ENCODE peak calls at places on chromosomes 11 and 22, in four cellular contexts. A is cardiac muscle cell, H is prostate gland, T is MM.1S. P is an unnamed sample. For H3K36me3, the result is how much of the 10 kb centered on the place peaks cover.

GRCh38 chr11:71356904-71357303 is 91.3 kb downstream of the DHCR7 start:
- DNase-seq in A (no peak), H (no peak), T (no peak), P (no peak)

GRCh38 chr11:75938543-75938942 is 123.5 kb downstream of the UVRAG start:
- DNase-seq in A (no peak), H (no peak), T (no peak), P (no peak)

GRCh38 chr22:49838771-49839717 is 11.4 kb upstream of the BRD1 start:
- DNase-seq in A (no peak), H (no peak), T (no peak), P (no peak)

GRCh38 chr22:47248925-47249324 is 486.5 kb downstream of the TBC1D22A start:
- DNase-seq in A (no peak), H (no peak), T (no peak), P (no peak)

GRCh38 chr22:49643998-49644397 is 183.7 kb downstream of the BRD1 start:
- DNase-seq in A (no peak), H (no peak), T (no peak), P (no peak)

GRCh38 chr22:38071421-38072321 is 12.3 kb downstream of the SLC16A8 start:
- DNase-seq in A (no peak), H (no peak), T (no peak), P (no peak)

GRCh38 chr11:69321877-69322350 is 28.0 kb downstream of the MYEOV start:
- DNase-seq in A (no peak), H (no peak), T (no peak), P (peak)

GRCh38 chr22:41915035-41915782 is at the start of gene SHISA8:
- DNase-seq in A (peak), H (no peak), T (peak), P (no peak)

GRCh38 chr11:33869511-33870422 is 22.1 kb downstream of the LMO2 start:
- DNase-seq in A (peak), H (no peak), T (peak), P (peak)

GRCh38 chr11:105032495-105032894 is 2.4 kb downstream of the CASP1 start:
- DNase-seq in A (no peak), H (no peak), T (no peak), P (no peak)

GRCh38 chr22:37187891-37188761 is at the start of gene C1QTNF6:
- DNase-seq in A (peak), H (no peak), T (no peak), P (no peak)

GRCh38 chr11:65417221-65417701 is 5.3 kb upstream of the NEAT1 start:
- DNase-seq in A (no peak), H (peak), T (no peak), P (no peak)

GRCh38 chr22:28800308-28801041 is at the start of gene XBP1:
- DNase-seq in A (peak), H (peak), T (peak), P (peak)

GRCh38 chr11:69293819-69294505 is at the start of gene MYEOV:
- DNase-seq in A (no peak), H (no peak), T (peak), P (peak)

GRCh38 chr11:117045196-117045595 is 53.0 kb downstream of the SIK3 start:
- DNase-seq in A (peak), H (no peak), T (no peak), P (peak)

GRCh38 chr11:117931971-117932370 is 2.8 kb upstream of the TMPRSS13 start:
- DNase-seq in A (peak), H (no peak), T (no peak), P (no peak)

GRCh38 chr11:3006505-3007260 is 14.6 kb upstream of the NAP1L4 start:
- DNase-seq in A (peak), H (no peak), T (no peak), P (no peak)

GRCh38 chr11:126722006-126722736 is 278.4 kb downstream of the KIRREL3 start:
- DNase-seq in A (no peak), H (no peak), T (no peak), P (no peak)

GRCh38 chr11:117693344-117693743 is 103.7 kb downstream of the DSCAML1 start:
- DNase-seq in A (no peak), H (no peak), T (no peak), P (no peak)

GRCh38 chr11:70862093-70862492 is 390.3 kb downstream of the SHANK2 start:
- DNase-seq in A (no peak), H (no peak), T (no peak), P (no peak)

GRCh38 chr11:60913793-60914619 is at the start of gene TMEM109:
- DNase-seq in A (peak), H (peak), T (peak), P (peak)

DNA sequence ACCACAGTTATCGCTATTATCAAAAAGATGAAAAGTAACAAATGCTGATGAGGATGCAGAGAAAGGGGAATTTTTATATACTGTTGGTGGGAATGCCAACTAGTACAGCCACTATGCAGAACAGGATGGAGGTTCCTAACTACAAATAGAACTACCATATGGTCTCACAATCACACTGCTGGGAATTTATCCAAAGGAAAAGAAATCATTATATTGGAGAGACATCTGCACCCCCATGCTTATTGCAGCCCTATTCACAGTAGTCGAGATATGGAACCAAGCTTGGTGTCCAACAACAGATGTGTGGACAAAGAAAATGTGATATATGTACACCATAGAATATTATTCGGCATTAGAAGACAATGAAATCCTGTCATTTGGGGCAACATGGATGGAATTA is 19.7 kb upstream of the POU2AF2 start:
- DNase-seq in A (no peak), H (no peak), T (no peak), P (no peak)
- H3K36me3 ChIP-seq in A (under half), H (under half), T (under half), P (under half)

DNA sequence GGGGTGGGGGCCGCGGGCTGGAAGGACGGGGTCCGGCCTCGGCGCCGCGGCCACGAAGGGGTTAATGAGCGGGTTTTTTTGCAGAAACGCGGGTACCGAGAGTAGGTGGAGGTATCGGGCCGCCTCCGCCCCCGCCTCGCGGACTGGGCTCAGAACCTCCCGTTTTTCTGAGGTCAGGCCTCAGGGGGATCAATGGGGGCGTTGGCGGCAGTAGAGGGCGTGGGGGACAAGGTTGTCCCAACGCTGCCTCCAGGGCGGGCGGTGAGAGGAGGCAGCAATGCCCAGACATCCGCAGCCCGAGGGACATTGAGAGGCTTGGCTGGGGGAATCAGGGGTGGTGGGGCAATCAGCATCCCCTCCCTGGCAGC is 34.8 kb upstream of the PRODH start:
- DNase-seq in A (no peak), H (no peak), T (no peak), P (no peak)
- H3K4me3 ChIP-seq in A (peak), H (peak), T (peak), P (no peak)

DNA sequence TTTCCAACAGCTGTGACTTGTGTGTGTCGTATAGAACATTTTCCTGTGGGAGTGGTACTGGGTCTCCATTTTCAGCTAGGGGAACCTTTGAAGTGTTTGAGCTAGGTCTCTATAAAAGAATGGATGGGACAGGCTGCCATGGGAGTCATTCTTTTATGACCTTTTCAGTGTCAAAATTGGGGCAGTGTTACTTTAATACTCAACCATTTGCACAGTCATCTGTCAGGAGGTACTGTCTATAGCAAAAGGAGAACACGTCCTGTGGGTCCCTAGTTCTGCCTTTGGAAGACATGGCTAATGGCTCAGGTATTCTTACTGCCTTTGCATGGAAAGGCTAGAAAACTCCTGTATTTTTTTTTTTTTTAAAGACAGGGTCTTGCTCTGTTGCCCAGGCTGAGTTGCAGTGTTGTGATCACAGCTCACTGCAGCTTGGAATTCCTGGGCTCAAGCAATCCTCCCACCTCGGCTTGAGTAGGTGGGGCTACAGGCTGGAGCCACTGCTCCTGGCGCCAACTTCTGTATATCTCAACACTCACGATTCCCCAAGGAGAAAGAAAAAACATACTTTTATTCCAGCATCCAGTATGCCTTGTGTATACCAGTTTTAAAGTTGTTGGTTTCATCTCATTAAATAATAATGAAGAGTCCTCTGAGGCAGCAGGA is 2.1 kb upstream of the ATF4 start:
- DNase-seq in A (no peak), H (no peak), T (no peak), P (peak)
- H3K36me3 ChIP-seq in A (under half), H (under half), T (under half), P (half or more)

GRCh38 chr11:130159657-130160459 is at the start of gene ST14:
- DNase-seq in A (peak), H (peak), T (peak), P (no peak)
- H3K4me3 ChIP-seq in A (peak), H (peak), T (peak), P (no peak)

GRCh38 chr11:101362643-101363042 is 221.2 kb downstream of the TRPC6 start:
- DNase-seq in A (no peak), H (no peak), T (no peak), P (no peak)

GRCh38 chr11:101363706-101364275 is 220.0 kb downstream of the TRPC6 start:
- DNase-seq in A (no peak), H (no peak), T (no peak), P (no peak)
- H3K36me3 ChIP-seq in A (under half), H (under half), T (under half), P (under half)

GRCh38 chr22:26585104-26585790 is 4.7 kb downstream of the TPST2 start:
- DNase-seq in A (peak), H (no peak), T (no peak), P (peak)
- H3K4me3 ChIP-seq in A (no peak), H (no peak), T (no peak), P (no peak)